ENCODE peak calls at places on chromosomes 12 and 14, in seven cellular contexts. Y, P, T, G, M, V and I are unnamed samples.
A peak's percentile ranks its signal among the peaks of the same experiment; 100 is the strongest.

GRCh38 chr14:80364274-80364673 is 153.0 kb upstream of the DIO2 start:
- DNase-seq in P (no peak), T (no peak), G (peak; percentile 3), Y (peak; percentile 21), V (no peak), M (no peak), I (peak; percentile 11)

GRCh38 chr14:76304536-76305473 is 71.1 kb upstream of the ESRRB start:
- DNase-seq in Y (no peak), T (no peak), V (peak; percentile 27), G (no peak), P (no peak), M (no peak), I (no peak)

GRCh38 chr12:79451988-79452387 is 238.8 kb downstream of the PAWR start:
- DNase-seq in M (no peak), T (no peak), P (no peak), Y (peak; percentile 88), V (no peak), G (peak; percentile 31), I (peak; percentile 99)

GRCh38 chr14:69281450-69282169 is 21.7 kb downstream of the GALNT16 start:
- DNase-seq in T (no peak), G (no peak), Y (peak; percentile 5), P (no peak), M (no peak), V (no peak), I (no peak)

GRCh38 chr12:18799561-18799960 is 61.6 kb downstream of the CAPZA3 start:
- DNase-seq in G (no peak), Y (peak; percentile 49), M (no peak), P (no peak), T (no peak), V (no peak), I (peak; percentile 13)

GRCh38 chr14:88993946-88994345 is 169.5 kb downstream of the TTC8 start:
- DNase-seq in M (no peak), Y (peak; percentile 76), P (no peak), T (no peak), G (no peak), V (no peak), I (no peak)

GRCh38 chr14:102086346-102086971 is 385 bp downstream of the HSP90AA1 start:
- DNase-seq in M (no peak), T (peak; percentile 67), Y (peak; percentile 68), G (no peak), V (no peak), P (no peak), I (peak; percentile 56)

GRCh38 chr14:76203086-76204001 is 51.6 kb downstream of the GPATCH2L start:
- DNase-seq in V (no peak), Y (peak; percentile 100), M (peak; percentile 95), P (no peak), G (no peak), T (no peak), I (peak; percentile 41)

GRCh38 chr14:61754627-61755381 is 7.4 kb upstream of the SNAPC1 start:
- DNase-seq in V (no peak), G (no peak), T (no peak), Y (peak; percentile 65), P (no peak), M (no peak), I (peak; percentile 39)

GRCh38 chr12:71216725-71217579 is 59.2 kb upstream of the TSPAN8 start:
- DNase-seq in G (peak; percentile 28), P (peak; percentile 55), Y (peak; percentile 0), M (no peak), V (no peak), T (peak; percentile 20), I (peak; percentile 34)

DNA sequence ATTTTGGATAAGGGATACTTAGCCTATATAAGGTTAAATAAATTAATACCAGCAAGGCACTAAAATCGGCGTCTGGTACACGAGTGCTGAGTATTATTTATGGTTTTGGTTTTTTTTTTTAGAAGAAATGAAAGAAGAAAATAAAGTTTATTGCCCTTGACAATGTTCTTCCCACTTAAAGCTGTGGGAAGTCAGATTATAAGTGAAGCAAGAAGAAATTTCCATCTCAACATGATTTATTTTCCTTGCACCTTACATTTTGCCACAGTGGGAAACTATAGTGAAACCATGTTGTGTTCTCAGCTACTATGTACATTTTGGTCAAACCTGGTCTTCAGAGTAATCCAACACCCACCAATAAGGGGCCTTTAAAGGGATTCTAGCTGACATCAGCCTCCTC is 118.3 kb downstream of the PPM1H start:
- DNase-seq in V (no peak), Y (no peak), T (no peak), M (no peak), P (no peak), G (no peak), I (no peak)
- TF ChIP-seq POLR2A in V (no peak), Y (no peak), T (no peak), M (no peak), P (no peak), G (no peak), I (no peak)

GRCh38 chr12:116524311-116524710 is 34.9 kb upstream of the MAP1LC3B2 start:
- DNase-seq in G (no peak), V (no peak), Y (no peak), P (no peak), T (no peak), M (no peak), I (no peak)

GRCh38 chr12:116525418-116526001 is 33.7 kb upstream of the MAP1LC3B2 start:
- DNase-seq in M (no peak), V (no peak), G (no peak), T (no peak), P (peak; percentile 80), Y (peak; percentile 92), I (peak; percentile 74)

GRCh38 chr12:116528067-116528466 is 31.1 kb upstream of the MAP1LC3B2 start:
- DNase-seq in M (no peak), G (no peak), Y (peak; percentile 56), V (no peak), P (peak; percentile 98), T (no peak), I (peak; percentile 47)

GRCh38 chr12:116528498-116528897 is 30.7 kb upstream of the MAP1LC3B2 start:
- DNase-seq in V (no peak), P (no peak), M (no peak), T (no peak), G (no peak), Y (no peak), I (no peak)

GRCh38 chr12:116524964-116525379 is 34.2 kb upstream of the MAP1LC3B2 start:
- DNase-seq in V (no peak), T (no peak), P (no peak), Y (peak; percentile 47), G (no peak), M (no peak), I (no peak)
- H3K9ac ChIP-seq in V (no peak overlapping the region), T (no peak overlapping the region), P (peak overlapping the region; percentile 77), Y (no peak overlapping the region), G (no peak overlapping the region), M (no peak overlapping the region), I (no peak overlapping the region)

DNA sequence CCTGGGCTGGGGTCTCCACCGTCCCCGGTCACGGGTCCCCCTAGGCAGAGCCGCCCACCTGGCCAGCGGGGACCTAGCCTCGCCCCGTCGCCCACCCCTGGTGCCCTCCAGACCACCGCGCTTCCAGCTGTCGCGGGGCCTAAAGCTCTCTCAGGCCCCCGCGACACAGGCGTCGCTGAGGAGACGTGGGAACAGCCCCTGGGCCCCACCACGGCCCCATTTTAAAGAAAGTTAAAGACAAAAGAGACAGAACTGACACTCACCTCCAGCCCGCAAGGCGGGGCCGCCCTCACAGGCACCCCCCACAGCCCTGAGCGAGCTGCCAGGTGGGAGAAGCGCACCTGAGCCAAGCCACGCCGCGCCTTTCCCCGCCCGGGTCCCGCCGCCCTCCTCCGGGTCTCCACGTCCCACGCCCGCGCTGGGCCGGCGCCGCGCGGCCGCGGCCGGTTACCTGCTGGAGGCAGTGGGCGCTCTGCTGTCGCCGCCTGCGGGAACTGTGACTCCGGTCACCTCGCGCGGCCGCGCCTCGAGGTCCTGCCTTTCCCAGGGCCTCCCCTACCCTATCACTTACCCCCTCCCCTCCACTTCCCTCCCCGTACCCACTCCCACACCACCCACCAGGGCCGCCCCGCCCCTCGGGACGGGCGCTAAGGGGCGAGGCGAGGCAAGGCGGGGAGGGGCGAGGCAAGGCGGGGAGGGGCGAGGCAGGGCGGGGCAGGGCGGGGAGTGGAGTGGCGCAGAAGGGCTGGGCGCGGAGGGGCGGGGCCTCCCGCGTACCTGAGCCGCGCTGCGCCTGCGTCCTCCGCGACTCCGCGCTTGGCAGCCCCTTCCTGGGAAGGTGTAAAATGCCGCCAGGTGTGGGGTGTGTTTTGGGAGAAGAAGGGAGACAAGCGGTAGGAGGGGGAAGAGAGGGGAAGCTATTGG is 31.2 kb downstream of the TC2N start:
- DNase-seq in G (no peak), Y (no peak), V (peak; percentile 92), M (no peak), T (peak; percentile 89), P (peak; percentile 56), I (no peak)
- TF ChIP-seq POLR2A in G (no peak), Y (no peak), V (no peak), M (no peak), T (no peak), P (no peak), I (no peak)

GRCh38 chr14:59407246-59407615 is 57.9 kb downstream of the GPR135 start:
- DNase-seq in T (no peak), G (peak; percentile 26), M (no peak), V (no peak), Y (peak; percentile 97), P (no peak), I (peak; percentile 84)
- H3K9ac ChIP-seq in T (no peak overlapping the region), G (no peak overlapping the region), M (no peak overlapping the region), V (no peak overlapping the region), Y (no peak overlapping the region), P (no peak overlapping the region), I (peak overlapping the region; percentile 90)